ENCODE peak calls at places on chromosome 6, in six cellular contexts. One of them, this sample, is unnamed.

GRCh38 chr6:128605961-128606360 is 85.6 kb upstream of the PTPRK start:
- DNase-seq in HL-60: no peak
- DNase-seq in esophagus squamous epithelium: no peak
- DNase-seq in amniotic stem cell: no peak
- DNase-seq in AG09309: peak; percentile 72
- DNase-seq in endothelial cell: no peak
- DNase-seq in this sample: no peak

GRCh38 chr6:122202576-122203137 is 196.8 kb upstream of the HSF2 start:
- DNase-seq in HL-60: no peak
- DNase-seq in esophagus squamous epithelium: no peak
- DNase-seq in amniotic stem cell: no peak
- DNase-seq in AG09309: no peak
- DNase-seq in endothelial cell: no peak
- DNase-seq in this sample: no peak

GRCh38 chr6:28105286-28105685 is 19.1 kb upstream of the ZSCAN16 start:
- DNase-seq in HL-60: no peak
- DNase-seq in esophagus squamous epithelium: no peak
- DNase-seq in amniotic stem cell: no peak
- DNase-seq in AG09309: no peak
- DNase-seq in endothelial cell: no peak
- DNase-seq in this sample: peak; percentile 6

GRCh38 chr6:154815938-154816820 is 83.0 kb downstream of the SCAF8 start:
- DNase-seq in HL-60: no peak
- DNase-seq in esophagus squamous epithelium: no peak
- DNase-seq in amniotic stem cell: no peak
- DNase-seq in AG09309: no peak
- DNase-seq in endothelial cell: no peak
- DNase-seq in this sample: no peak

GRCh38 chr6:105263685-105264298 is 84.0 kb upstream of the POPDC3 start:
- DNase-seq in HL-60: no peak
- DNase-seq in esophagus squamous epithelium: no peak
- DNase-seq in amniotic stem cell: no peak
- DNase-seq in AG09309: no peak
- DNase-seq in endothelial cell: no peak
- DNase-seq in this sample: no peak

GRCh38 chr6:21740719-21741118 is 147.2 kb downstream of the SOX4 start:
- DNase-seq in HL-60: no peak
- DNase-seq in esophagus squamous epithelium: no peak
- DNase-seq in amniotic stem cell: no peak
- DNase-seq in AG09309: no peak
- DNase-seq in endothelial cell: no peak
- DNase-seq in this sample: no peak

GRCh38 chr6:74480561-74480960 is 725.3 kb downstream of the COL12A1 start:
- DNase-seq in HL-60: no peak
- DNase-seq in esophagus squamous epithelium: no peak
- DNase-seq in amniotic stem cell: no peak
- DNase-seq in AG09309: no peak
- DNase-seq in endothelial cell: no peak
- DNase-seq in this sample: no peak

GRCh38 chr6:26388441-26388840 is 5.5 kb downstream of the BTN2A2 start:
- DNase-seq in HL-60: no peak
- DNase-seq in esophagus squamous epithelium: no peak
- DNase-seq in amniotic stem cell: no peak
- DNase-seq in AG09309: no peak
- DNase-seq in endothelial cell: no peak
- DNase-seq in this sample: no peak

GRCh38 chr6:44064948-44065272 is 62.3 kb downstream of the MRPL14 start:
- DNase-seq in HL-60: no peak
- DNase-seq in esophagus squamous epithelium: no peak
- DNase-seq in amniotic stem cell: no peak
- DNase-seq in AG09309: no peak
- DNase-seq in endothelial cell: no peak
- DNase-seq in this sample: no peak

GRCh38 chr6:141451508-141452353 is 681.0 kb upstream of the GJE1 start:
- DNase-seq in HL-60: no peak
- DNase-seq in esophagus squamous epithelium: no peak
- DNase-seq in amniotic stem cell: no peak
- DNase-seq in AG09309: peak; percentile 62
- DNase-seq in endothelial cell: no peak
- DNase-seq in this sample: no peak

GRCh38 chr6:15822835-15823234 is 160.0 kb upstream of the DTNBP1 start:
- DNase-seq in HL-60: no peak
- DNase-seq in esophagus squamous epithelium: no peak
- DNase-seq in amniotic stem cell: no peak
- DNase-seq in AG09309: no peak
- DNase-seq in endothelial cell: no peak
- DNase-seq in this sample: no peak

GRCh38 chr6:1678966-1679690 is 69.4 kb downstream of the FOXC1 start:
- DNase-seq in HL-60: no peak
- DNase-seq in esophagus squamous epithelium: no peak
- DNase-seq in amniotic stem cell: no peak
- DNase-seq in AG09309: no peak
- DNase-seq in endothelial cell: no peak
- DNase-seq in this sample: no peak

This sample was measured in HuH-7.5.